ENCODE peak calls at places on chromosomes 7 and 10, in five cellular contexts. One of them, this sample, is unnamed.

GRCh38 chr7:108164342-108164741 is 34.2 kb upstream of the LAMB4 start:
- DNase-seq in GM12878: no peak
- DNase-seq in HepG2: no peak
- DNase-seq in H1: no peak
- DNase-seq in NT2/D1: no peak
- DNase-seq in this sample: no peak

GRCh38 chr7:151382079-151382885 is 27.6 kb downstream of the WDR86 start:
- DNase-seq in NT2/D1: no peak
- DNase-seq in HepG2: no peak
- DNase-seq in H1: peak
- DNase-seq in GM12878: no peak
- DNase-seq in this sample: no peak

GRCh38 chr7:148260605-148261004 is 330.0 kb upstream of the C7orf33 start:
- DNase-seq in GM12878: no peak
- DNase-seq in NT2/D1: no peak
- DNase-seq in H1: no peak
- DNase-seq in HepG2: no peak
- DNase-seq in this sample: no peak

GRCh38 chr7:1348096-1348835 is 111.0 kb downstream of the MICALL2 start:
- DNase-seq in GM12878: no peak
- DNase-seq in NT2/D1: no peak
- DNase-seq in H1: no peak
- DNase-seq in HepG2: no peak
- DNase-seq in this sample: no peak

GRCh38 chr10:52818019-52818418 is 45.4 kb upstream of the MBL2 start:
- DNase-seq in GM12878: peak
- DNase-seq in H1: no peak
- DNase-seq in NT2/D1: peak
- DNase-seq in HepG2: peak
- DNase-seq in this sample: peak

GRCh38 chr7:130961128-130961601 is 227.2 kb upstream of the KLF14 start:
- DNase-seq in NT2/D1: no peak
- DNase-seq in GM12878: peak
- DNase-seq in H1: no peak
- DNase-seq in HepG2: no peak
- DNase-seq in this sample: no peak

GRCh38 chr10:99533496-99534455 is 1.0 kb downstream of the NKX2-3 start:
- DNase-seq in NT2/D1: no peak
- DNase-seq in GM12878: no peak
- DNase-seq in H1: no peak
- DNase-seq in HepG2: no peak
- DNase-seq in this sample: no peak

GRCh38 chr7:76149847-76150691 is 51.6 kb upstream of the SRRM3 start:
- DNase-seq in H1: no peak
- DNase-seq in GM12878: no peak
- DNase-seq in HepG2: no peak
- DNase-seq in NT2/D1: no peak
- DNase-seq in this sample: no peak

GRCh38 chr10:61825001-61825400 is 76.5 kb upstream of the ARID5B start:
- DNase-seq in GM12878: no peak
- DNase-seq in NT2/D1: no peak
- DNase-seq in HepG2: no peak
- DNase-seq in H1: no peak
- DNase-seq in this sample: no peak

GRCh38 chr7:25611196-25611595 is 382.9 kb upstream of the NPVF start:
- DNase-seq in H1: no peak
- DNase-seq in GM12878: no peak
- DNase-seq in HepG2: no peak
- DNase-seq in NT2/D1: no peak
- DNase-seq in this sample: no peak

GRCh38 chr7:82471351-82472020 is 27.9 kb upstream of the CACNA2D1 start:
- DNase-seq in GM12878: no peak
- DNase-seq in HepG2: no peak
- DNase-seq in H1: no peak
- DNase-seq in NT2/D1: no peak
- DNase-seq in this sample: no peak

GRCh38 chr10:101052285-101052684 is 9.5 kb upstream of the KAZALD1 start:
- DNase-seq in H1: no peak
- DNase-seq in NT2/D1: no peak
- DNase-seq in GM12878: no peak
- DNase-seq in HepG2: no peak
- DNase-seq in this sample: no peak

GRCh38 chr7:55260671-55261385 is 104.3 kb upstream of the LANCL2 start:
- DNase-seq in GM12878: no peak
- DNase-seq in HepG2: no peak
- DNase-seq in H1: no peak
- DNase-seq in NT2/D1: no peak
- DNase-seq in this sample: no peak

GRCh38 chr7:125126376-125126775 is 196.8 kb upstream of the POT1 start:
- DNase-seq in GM12878: no peak
- DNase-seq in HepG2: no peak
- DNase-seq in H1: no peak
- DNase-seq in NT2/D1: no peak
- DNase-seq in this sample: no peak

GRCh38 chr7:109939207-109939606 is 1151.7 kb upstream of the LRRN3 start:
- DNase-seq in HepG2: no peak
- DNase-seq in H1: no peak
- DNase-seq in NT2/D1: peak
- DNase-seq in GM12878: no peak
- DNase-seq in this sample: no peak

GRCh38 chr10:103919648-103920025 is 1.7 kb upstream of the STN1 start:
- DNase-seq in H1: no peak
- DNase-seq in HepG2: no peak
- DNase-seq in GM12878: no peak
- DNase-seq in NT2/D1: no peak
- DNase-seq in this sample: no peak

GRCh38 chr7:13117103-13117502 is 429.7 kb downstream of the ARL4A start:
- DNase-seq in H1: no peak
- DNase-seq in NT2/D1: peak
- DNase-seq in HepG2: peak
- DNase-seq in GM12878: no peak
- DNase-seq in this sample: peak

GRCh38 chr7:751826-752225 is 24.7 kb upstream of the PRKAR1B start:
- DNase-seq in NT2/D1: no peak
- DNase-seq in H1: no peak
- DNase-seq in GM12878: no peak
- DNase-seq in HepG2: no peak
- DNase-seq in this sample: no peak

GRCh38 chr7:159049266-159050025 is 95.2 kb downstream of the VIPR2 start:
- DNase-seq in GM12878: no peak
- DNase-seq in HepG2: no peak
- DNase-seq in H1: peak
- DNase-seq in NT2/D1: no peak
- DNase-seq in this sample: no peak

GRCh38 chr10:110410329-110411046 is 87.2 kb upstream of the DUSP5 start:
- DNase-seq in NT2/D1: no peak
- DNase-seq in H1: no peak
- DNase-seq in HepG2: peak
- DNase-seq in GM12878: no peak
- DNase-seq in this sample: no peak

GRCh38 chr7:141974831-141975230 is 1.3 kb upstream of the TAS2R38 start:
- DNase-seq in H1: no peak
- DNase-seq in GM12878: no peak
- DNase-seq in NT2/D1: no peak
- DNase-seq in HepG2: peak
- DNase-seq in this sample: no peak

GRCh38 chr7:84811427-84811826 is 375.4 kb downstream of the SEMA3D start:
- DNase-seq in GM12878: no peak
- DNase-seq in HepG2: no peak
- DNase-seq in NT2/D1: no peak
- DNase-seq in H1: no peak
- DNase-seq in this sample: no peak

GRCh38 chr7:28685660-28686417 is 272.3 kb downstream of the TRIL start:
- DNase-seq in HepG2: peak
- DNase-seq in H1: peak
- DNase-seq in NT2/D1: peak
- DNase-seq in GM12878: no peak
- DNase-seq in this sample: peak
- TF ChIP-seq SUZ12 in HepG2: no peak
- TF ChIP-seq SUZ12 in H1: no peak
- TF ChIP-seq SUZ12 in NT2/D1: no peak
- TF ChIP-seq SUZ12 in GM12878: no peak
- TF ChIP-seq SUZ12 in this sample: no peak

DNA sequence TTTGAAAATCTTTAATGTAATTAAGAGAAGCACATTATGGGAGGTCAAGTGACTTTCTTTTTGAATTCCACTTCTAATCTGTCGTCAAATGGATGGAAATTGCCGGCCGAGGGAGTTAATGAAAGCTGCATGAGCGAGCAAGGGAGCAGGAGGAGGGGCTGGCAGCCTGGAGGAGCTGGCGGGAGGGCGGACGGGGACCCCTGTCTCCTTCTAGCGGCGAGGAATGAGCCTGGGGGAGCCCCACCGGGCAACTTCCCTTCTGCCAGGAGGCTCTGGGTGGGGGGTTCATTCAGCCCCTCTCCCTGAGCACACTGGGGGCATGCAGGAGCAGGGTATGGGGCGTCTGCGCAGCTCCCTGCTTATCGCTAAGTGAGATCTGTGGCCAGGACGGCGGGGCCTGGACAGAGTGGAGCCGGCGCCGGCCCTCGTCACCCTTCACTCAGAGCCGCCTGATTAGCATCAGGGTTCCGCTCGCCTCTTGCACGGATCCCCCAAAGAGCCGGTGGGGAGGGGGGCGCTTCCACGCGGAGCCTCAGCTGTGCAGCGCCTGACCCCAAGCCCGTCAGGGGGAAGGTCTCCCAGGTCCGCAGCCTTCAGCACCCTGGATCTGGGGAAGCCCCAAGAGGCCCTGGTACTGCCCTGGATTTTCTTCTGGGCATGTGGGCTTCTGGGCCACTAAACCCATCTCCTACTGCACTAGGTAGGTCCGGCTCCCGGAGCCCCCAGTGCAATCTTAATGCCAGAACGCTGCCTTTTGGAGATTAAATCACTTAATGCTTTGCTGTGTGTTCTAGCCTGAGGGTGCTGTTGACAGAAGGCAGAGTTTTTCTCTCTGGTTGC is 680.8 kb downstream of the LRMDA start:
- DNase-seq in HepG2: no peak
- DNase-seq in H1: peak
- DNase-seq in NT2/D1: no peak
- DNase-seq in GM12878: no peak
- DNase-seq in this sample: no peak
- TF ChIP-seq SUZ12 in HepG2: no peak
- TF ChIP-seq SUZ12 in H1: no peak
- TF ChIP-seq SUZ12 in NT2/D1: no peak
- TF ChIP-seq SUZ12 in GM12878: no peak
- TF ChIP-seq SUZ12 in this sample: no peak

DNA sequence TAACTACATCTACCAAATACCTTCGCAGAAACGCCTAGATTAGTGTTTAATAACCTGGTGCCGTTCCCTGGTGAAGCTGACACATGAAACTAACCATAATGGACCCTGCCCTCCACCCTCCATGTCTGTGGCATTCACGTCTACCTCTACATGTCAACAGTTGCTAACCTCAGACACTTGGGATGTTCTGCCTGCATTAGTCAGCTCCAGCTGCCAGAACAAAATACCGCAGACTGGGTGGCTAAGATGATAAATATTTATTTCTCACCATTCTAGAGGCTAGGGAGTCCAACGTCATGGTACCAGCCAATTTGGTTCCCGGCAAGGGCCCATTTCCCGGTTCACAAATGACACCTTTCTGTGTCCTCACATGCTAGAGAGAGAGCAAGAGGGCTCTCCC is 118.5 kb upstream of the CHST15 start:
- DNase-seq in GM12878: no peak
- DNase-seq in H1: no peak
- DNase-seq in NT2/D1: no peak
- DNase-seq in HepG2: no peak
- DNase-seq in this sample: no peak
- TF ChIP-seq SUZ12 in GM12878: no peak
- TF ChIP-seq SUZ12 in H1: no peak
- TF ChIP-seq SUZ12 in NT2/D1: no peak
- TF ChIP-seq SUZ12 in HepG2: no peak
- TF ChIP-seq SUZ12 in this sample: no peak

DNA sequence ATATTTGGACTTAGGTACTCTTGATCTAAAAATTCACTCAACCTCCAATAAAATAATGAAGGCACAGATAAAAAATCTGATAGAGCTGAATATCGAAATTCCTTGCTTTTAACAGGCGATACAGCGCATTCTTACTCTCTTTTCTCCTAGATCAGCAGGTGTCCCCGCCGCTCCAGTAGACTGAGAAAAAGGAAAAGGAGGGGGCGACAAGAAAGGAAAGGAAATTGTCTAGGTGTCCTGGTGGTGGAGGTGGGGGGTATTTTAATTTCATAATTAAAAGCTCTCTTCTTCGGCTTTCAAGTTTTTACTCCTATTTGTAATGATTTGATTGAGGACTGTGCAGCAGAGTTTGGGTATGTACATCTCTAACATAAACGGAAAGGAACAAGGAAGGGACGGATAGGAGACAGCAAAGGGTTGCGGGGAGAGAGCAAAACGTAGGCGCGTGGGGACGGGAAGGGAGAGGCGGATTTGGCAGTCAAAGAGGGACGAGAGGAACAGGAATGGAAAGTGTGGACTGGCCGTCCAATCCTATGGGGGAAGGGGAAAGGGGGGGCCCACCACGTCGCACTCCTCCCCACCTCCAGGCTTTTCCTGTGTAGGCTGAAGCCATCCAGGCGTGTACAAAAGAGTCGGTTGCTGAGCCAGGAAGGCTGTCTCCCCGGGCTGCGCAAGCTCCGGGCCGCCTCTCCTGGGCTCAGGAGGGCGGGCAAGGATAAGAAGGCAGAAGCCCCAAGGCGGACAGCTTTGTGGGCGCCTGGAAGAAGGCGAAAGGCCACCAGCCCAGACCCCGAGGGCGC is 875 bp upstream of the HECTD2 start:
- DNase-seq in H1: no peak
- DNase-seq in NT2/D1: no peak
- DNase-seq in HepG2: peak
- DNase-seq in GM12878: no peak
- DNase-seq in this sample: peak
- TF ChIP-seq SUZ12 in H1: no peak
- TF ChIP-seq SUZ12 in NT2/D1: no peak
- TF ChIP-seq SUZ12 in HepG2: no peak
- TF ChIP-seq SUZ12 in GM12878: no peak
- TF ChIP-seq SUZ12 in this sample: no peak

DNA sequence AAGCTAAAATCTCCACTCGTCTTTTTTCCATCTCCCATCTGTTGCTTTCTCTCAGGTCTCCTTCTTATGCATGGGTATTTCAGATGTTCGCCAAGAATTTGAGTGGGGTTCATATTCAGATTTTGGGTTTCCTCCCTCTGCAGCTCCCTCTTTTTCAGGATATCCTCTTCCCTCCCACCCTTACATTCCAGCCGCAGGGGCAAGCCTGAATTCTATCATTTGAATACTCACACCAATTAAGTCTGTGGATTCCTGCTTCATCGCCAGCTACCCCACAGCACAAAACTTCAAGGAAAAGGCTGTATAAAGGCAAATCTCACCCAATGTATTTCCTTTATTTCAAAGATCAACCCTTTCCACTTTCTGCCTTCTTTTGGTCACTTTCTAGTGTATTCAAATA is 41.6 kb upstream of the FOXI2 start:
- DNase-seq in GM12878: no peak
- DNase-seq in NT2/D1: peak
- DNase-seq in H1: no peak
- DNase-seq in HepG2: no peak
- DNase-seq in this sample: no peak
- TF ChIP-seq SUZ12 in GM12878: no peak
- TF ChIP-seq SUZ12 in NT2/D1: no peak
- TF ChIP-seq SUZ12 in H1: no peak
- TF ChIP-seq SUZ12 in HepG2: no peak
- TF ChIP-seq SUZ12 in this sample: no peak